ENCODE peak calls at places on chromosomes 12 and 14, in nine cellular contexts. K, Q, V, R, A, I, Z, X and U are unnamed samples.

GRCh38 chr12:89239534-89239933 is 112.8 kb downstream of the DUSP6 start:
- DNase-seq in I (no peak), V (no peak), Q (no peak), Z (no peak), A (no peak), X (no peak), R (no peak), K (no peak), U (no peak)

GRCh38 chr14:92651106-92651792 is 97.2 kb downstream of the LGMN start:
- DNase-seq in R (peak; percentile 35), Q (peak; percentile 85), V (peak; percentile 90), K (peak; percentile 37), X (no peak), Z (no peak), I (no peak), A (no peak), U (peak; percentile 91)

GRCh38 chr12:124441443-124442190 is 125.8 kb downstream of the NCOR2 start:
- DNase-seq in V (peak; percentile 7), Q (no peak), X (no peak), K (no peak), A (no peak), Z (peak; percentile 74), I (peak; percentile 95), R (no peak), U (no peak)

GRCh38 chr14:34324363-34324795 is 137.7 kb downstream of the SPTSSA start:
- DNase-seq in A (peak; percentile 29), Q (peak; percentile 53), X (peak; percentile 19), K (no peak), Z (peak; percentile 67), I (peak; percentile 59), V (no peak), R (no peak), U (peak; percentile 58)

GRCh38 chr12:128286970-128287369 is 20.0 kb downstream of the TMEM132C start:
- DNase-seq in V (no peak), Z (no peak), R (no peak), A (no peak), I (no peak), Q (no peak), K (peak; percentile 46), X (no peak), U (no peak)

GRCh38 chr14:100827751-100828447 is 2.0 kb downstream of the MEG3 start:
- DNase-seq in V (no peak), I (peak; percentile 81), R (no peak), X (no peak), Q (no peak), A (peak; percentile 55), K (no peak), Z (peak; percentile 20), U (no peak)

GRCh38 chr12:65187665-65188064 is 18.3 kb downstream of the LEMD3 start:
- DNase-seq in R (no peak), I (no peak), Q (no peak), A (no peak), V (no peak), Z (no peak), K (no peak), X (no peak), U (no peak)

GRCh38 chr12:11623382-11623781 is 26.1 kb upstream of the ETV6 start:
- DNase-seq in K (no peak), I (peak; percentile 14), A (no peak), X (no peak), Z (no peak), R (no peak), Q (no peak), V (no peak), U (no peak)

GRCh38 chr14:94622653-94623421 is 10.6 kb downstream of the SERPINA3 start:
- DNase-seq in A (no peak), Q (no peak), R (no peak), V (no peak), X (no peak), I (no peak), Z (no peak), K (no peak), U (no peak)

DNA sequence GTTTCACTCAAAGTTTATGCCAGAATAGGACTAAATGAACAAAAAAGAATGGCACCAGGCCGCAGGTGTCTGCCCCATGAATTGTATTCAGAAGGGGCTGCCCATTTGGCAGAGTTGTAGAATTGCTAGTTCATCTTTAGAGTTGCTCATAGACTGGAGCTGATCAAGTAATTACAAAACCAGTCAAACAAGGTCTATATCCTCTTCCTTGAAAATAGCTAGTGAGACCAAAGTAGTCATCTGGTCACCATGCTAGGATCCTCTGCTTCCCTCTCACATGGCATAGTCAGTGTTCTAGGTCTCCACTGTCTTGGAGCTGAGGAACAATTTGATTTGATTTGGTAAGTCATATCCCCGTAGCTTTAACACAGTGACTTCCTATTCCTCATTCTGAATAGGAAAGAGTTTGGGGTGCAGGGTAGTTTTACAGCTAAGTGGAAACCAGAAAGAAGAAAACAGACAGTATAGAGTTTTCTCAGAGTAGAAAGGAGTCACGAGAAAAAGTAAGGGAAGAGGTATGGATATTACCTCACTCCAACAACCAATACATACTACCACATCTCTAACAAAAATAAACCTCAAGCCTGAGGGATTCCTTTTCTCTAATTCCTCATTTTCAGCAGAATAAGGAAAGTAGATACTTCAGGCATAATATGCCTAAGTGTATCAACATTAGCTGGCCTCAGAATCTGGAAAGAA is 252.1 kb downstream of the PAWR start:
- DNase-seq in I (no peak), K (no peak), A (no peak), R (no peak), Z (peak; percentile 28), V (no peak), X (no peak), Q (no peak), U (no peak)
- TF ChIP-seq CTCF in I (no peak), K (no peak), A (no peak), R (no peak), Z (no peak), V (no peak), X (no peak), Q (no peak), U (no peak)

GRCh38 chr14:79544671-79545070 is 666.6 kb downstream of the DIO2 start:
- DNase-seq in K (no peak), X (no peak), V (no peak), Z (peak; percentile 23), R (no peak), I (peak; percentile 45), A (no peak), Q (no peak), U (no peak)
- TF ChIP-seq CTCF in K (no peak), X (no peak), V (no peak), Z (no peak), R (no peak), I (no peak), A (no peak), Q (no peak), U (no peak)

GRCh38 chr14:48814562-48814961 is 771.6 kb downstream of the RPS29 start:
- DNase-seq in V (no peak), A (no peak), Q (no peak), I (no peak), Z (no peak), R (no peak), K (no peak), X (no peak), U (no peak)
- TF ChIP-seq CTCF in V (no peak), A (no peak), Q (no peak), I (no peak), Z (no peak), R (no peak), K (no peak), X (no peak), U (no peak)

DNA sequence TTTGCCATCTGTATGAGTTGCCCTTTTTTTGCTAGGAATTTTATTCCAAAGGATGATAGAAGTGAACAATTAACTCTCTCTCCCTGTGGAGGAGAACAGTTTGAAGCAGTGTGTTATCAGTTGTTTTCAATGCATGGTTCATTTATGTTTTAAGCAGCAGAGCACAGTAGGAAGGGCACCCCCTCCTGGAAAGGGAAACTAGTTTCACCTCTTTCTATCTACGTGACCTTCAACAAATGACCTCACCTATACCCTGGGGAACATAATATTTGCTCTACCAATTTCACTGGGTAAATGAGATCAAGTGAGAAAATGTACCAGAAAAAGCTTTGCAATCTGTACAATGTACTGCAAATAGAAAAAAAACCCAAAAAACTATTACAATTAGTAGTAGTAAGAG is 5.4 kb upstream of the DCP1B start:
- DNase-seq in Z (no peak), V (no peak), A (no peak), X (no peak), R (no peak), K (no peak), I (no peak), Q (no peak), U (no peak)
- TF ChIP-seq CTCF in Z (peak; percentile 23), V (no peak), A (peak; percentile 25), X (no peak), R (no peak), K (no peak), I (no peak), Q (peak; percentile 15), U (no peak)

GRCh38 chr12:400828-401227 is 616 bp upstream of the CCDC77 start:
- DNase-seq in I (no peak), X (no peak), Z (no peak), A (no peak), V (no peak), Q (no peak), K (no peak), R (no peak), U (no peak)

GRCh38 chr12:401235-402126 is at the start of gene CCDC77:
- DNase-seq in R (peak; percentile 89), I (peak; percentile 94), Z (peak; percentile 95), V (peak; percentile 92), A (peak; percentile 90), X (peak; percentile 92), K (peak; percentile 91), Q (peak; percentile 90), U (peak; percentile 94)

DNA sequence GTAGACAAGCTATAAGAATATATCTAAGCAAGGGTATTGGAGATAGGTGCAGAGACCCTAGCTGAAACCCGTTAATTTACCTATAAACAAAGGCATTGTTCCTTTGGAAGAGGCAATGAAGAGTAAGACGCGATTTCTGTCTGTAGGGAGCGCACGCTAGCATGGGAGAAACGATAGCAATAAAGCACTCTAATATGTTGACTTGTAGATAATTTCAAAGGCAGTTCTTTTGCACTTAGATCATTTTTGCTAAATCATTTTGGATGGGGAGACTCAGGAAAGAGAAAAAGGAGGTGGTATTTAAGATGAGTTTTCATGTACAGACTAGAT is 648 bp downstream of the CCDC77 start:
- DNase-seq in Q (no peak), K (no peak), Z (peak; percentile 48), V (no peak), A (peak; percentile 29), I (peak; percentile 49), X (no peak), R (no peak), U (no peak)
- TF ChIP-seq CTCF in Q (peak; percentile 36), K (no peak), Z (peak; percentile 61), V (no peak), A (peak; percentile 39), I (peak; percentile 48), X (no peak), R (no peak), U (no peak)